ENCODE peak calls at places on chromosomes 1 and 21, in five cellular contexts. W, D, N, A and F are unnamed samples.

GRCh38 chr1:15683411-15684039 is 595 bp upstream of the PLEKHM2 start:
- DNase-seq in W (no peak), N (no peak), D (no peak), A (no peak), F (no peak)

GRCh38 chr1:54220004-54220811 is 20.2 kb downstream of the MRPL37 start:
- DNase-seq in A (peak), D (no peak), W (peak), N (peak), F (peak)

GRCh38 chr1:2311184-2312032 is 79.9 kb downstream of the MORN1 start:
- DNase-seq in W (peak), A (no peak), N (peak), D (peak), F (peak)

GRCh38 chr1:2356401-2356800 is 35.0 kb downstream of the MORN1 start:
- DNase-seq in D (no peak), A (no peak), W (no peak), N (no peak), F (no peak)

GRCh38 chr1:116711061-116711582 is 43.1 kb upstream of the CD2 start:
- DNase-seq in W (no peak), A (no peak), N (no peak), D (no peak), F (no peak)

GRCh38 chr21:46550511-46550941 is 54.4 kb downstream of the S100B start:
- DNase-seq in N (no peak), W (no peak), A (no peak), D (no peak), F (no peak)

GRCh38 chr1:6466751-6467150 is 778 bp upstream of the TNFRSF25 start:
- DNase-seq in D (no peak), A (no peak), N (no peak), W (no peak), F (no peak)

GRCh38 chr1:195664628-195665027 is 943.6 kb downstream of the KCNT2 start:
- DNase-seq in A (no peak), N (no peak), D (no peak), W (peak), F (no peak)

GRCh38 chr1:71080178-71080781 is 555 bp downstream of the ZRANB2 start:
- DNase-seq in W (peak), A (no peak), N (no peak), D (no peak), F (peak)

GRCh38 chr1:203450016-203450415 is 25.6 kb upstream of the PRELP start:
- DNase-seq in A (no peak), W (no peak), D (no peak), N (no peak), F (no peak)

GRCh38 chr1:235708390-235708962 is 58.9 kb upstream of the GNG4 start:
- DNase-seq in N (no peak), A (no peak), D (no peak), W (no peak), F (peak)

GRCh38 chr1:104195395-104195794 is 445.7 kb downstream of the AMY1C start:
- DNase-seq in A (no peak), N (no peak), W (no peak), D (no peak), F (peak)

GRCh38 chr1:241391926-241392710 is 35.1 kb upstream of the RGS7 start:
- DNase-seq in N (no peak), W (no peak), D (no peak), A (no peak), F (no peak)

GRCh38 chr21:26965567-26966359 is 1.1 kb downstream of the ADAMTS5 start:
- DNase-seq in W (no peak), A (no peak), D (peak), N (peak), F (no peak)

GRCh38 chr1:234114648-234115307 is 210.3 kb downstream of the SLC35F3 start:
- DNase-seq in N (peak), D (no peak), W (peak), A (no peak), F (peak)

GRCh38 chr1:178232949-178233348 is 139.0 kb downstream of the RASAL2 start:
- DNase-seq in N (no peak), D (no peak), W (peak), A (no peak), F (no peak)

GRCh38 chr1:80468356-80468755 is 1332.4 kb upstream of the ADGRL2 start:
- DNase-seq in A (no peak), D (no peak), W (no peak), N (no peak), F (no peak)

GRCh38 chr21:17003763-17004373 is 509.0 kb upstream of the CXADR start:
- DNase-seq in D (no peak), N (no peak), W (peak), A (no peak), F (no peak)

GRCh38 chr21:34220556-34221195 is 143.1 kb upstream of the KCNE2 start:
- DNase-seq in D (no peak), N (no peak), W (no peak), A (no peak), F (no peak)

GRCh38 chr1:246001821-246002220 is 505.3 kb downstream of the SMYD3 start:
- DNase-seq in D (no peak), N (no peak), W (no peak), A (no peak), F (no peak)

GRCh38 chr1:206503591-206504362 is 3.6 kb upstream of the RASSF5 start:
- DNase-seq in W (peak), A (peak), D (no peak), N (peak), F (peak)